ENCODE peak calls at places on chromosomes 12 and 14, in six cellular contexts. B is AG04450; G is astrocyte; J is HCT116; D is naive thymus-derived CD4-positive, alpha-beta T cell; W is sigmoid colon. Q is an unnamed sample.

GRCh38 chr12:2745655-2746054 is 49.1 kb upstream of the FKBP4 start:
- DNase-seq in B (no peak), G (no peak), J (no peak), D (no peak), W (no peak), Q (no peak)

GRCh38 chr12:1445807-1446206 is 148.6 kb downstream of the FBXL14 start:
- DNase-seq in B (no peak), G (no peak), J (no peak), D (no peak), W (no peak), Q (no peak)

GRCh38 chr12:69676257-69677012 is 22.7 kb downstream of the BEST3 start:
- DNase-seq in B (no peak), G (no peak), J (no peak), D (no peak), W (no peak), Q (no peak)

GRCh38 chr12:100229876-100230275 is 29.3 kb downstream of the ACTR6 start:
- DNase-seq in B (no peak), G (no peak), J (no peak), D (no peak), W (no peak), Q (no peak)

GRCh38 chr14:94545131-94545841 is 16.0 kb upstream of the SERPINA4 start:
- DNase-seq in B (no peak), G (peak; percentile 23), J (no peak), D (no peak), W (no peak), Q (no peak)

GRCh38 chr12:7130537-7130790 is 293 bp downstream of the CLSTN3 start:
- DNase-seq in B (no peak), G (no peak), J (no peak), D (no peak), W (no peak), Q (no peak)

GRCh38 chr14:67370830-67371229 is 10.7 kb downstream of the EIF2S1 start:
- DNase-seq in B (no peak), G (peak; percentile 34), J (no peak), D (no peak), W (no peak), Q (no peak)

GRCh38 chr14:99284254-99285004 is 12.4 kb upstream of the BCL11B start:
- DNase-seq in B (no peak), G (no peak), J (no peak), D (no peak), W (no peak), Q (no peak)

GRCh38 chr12:124520896-124521295 is 46.5 kb downstream of the NCOR2 start:
- DNase-seq in B (no peak), G (no peak), J (no peak), D (no peak), W (no peak), Q (no peak)

GRCh38 chr12:80846930-80847329 is 90.8 kb downstream of the LIN7A start:
- DNase-seq in B (no peak), G (no peak), J (no peak), D (no peak), W (no peak), Q (no peak)

GRCh38 chr12:124828264-124829007 is 35.2 kb downstream of the SCARB1 start:
- DNase-seq in B (no peak), G (peak; percentile 78), J (no peak), D (no peak), W (no peak), Q (peak; percentile 82)

GRCh38 chr12:79250186-79250585 is 385.6 kb downstream of the SYT1 start:
- DNase-seq in B (peak; percentile 23), G (peak; percentile 76), J (no peak), D (no peak), W (no peak), Q (no peak)

GRCh38 chr12:4438834-4439596 is 6.6 kb downstream of the FGF6 start:
- DNase-seq in B (no peak), G (no peak), J (no peak), D (no peak), W (no peak), Q (no peak)

GRCh38 chr12:91367234-91367849 is 184.7 kb upstream of the DCN start:
- DNase-seq in B (no peak), G (no peak), J (peak; percentile 13), D (no peak), W (no peak), Q (no peak)

GRCh38 chr12:1533602-1534304 is 60.6 kb downstream of the FBXL14 start:
- DNase-seq in B (no peak), G (peak; percentile 88), J (no peak), D (peak; percentile 17), W (no peak), Q (no peak)

GRCh38 chr14:66511849-66512248 is 3.9 kb downstream of the GPHN start:
- DNase-seq in B (no peak), G (no peak), J (no peak), D (no peak), W (no peak), Q (no peak)

GRCh38 chr12:52006726-52007157 is at the start of gene TAMALIN:
- DNase-seq in B (no peak), G (peak; percentile 26), J (no peak), D (peak; percentile 83), W (peak; percentile 90), Q (peak; percentile 70)

GRCh38 chr12:104275689-104276088 is 27.9 kb upstream of the EID3 start:
- DNase-seq in B (no peak), G (no peak), J (no peak), D (no peak), W (no peak), Q (no peak)

GRCh38 chr12:34605955-34606748 is 583.9 kb downstream of the ALG10 start:
- DNase-seq in B (no peak), G (no peak), J (no peak), D (no peak), W (peak; percentile 48), Q (no peak)

GRCh38 chr12:81705586-81705985 is 53.6 kb downstream of the PPFIA2 start:
- DNase-seq in B (no peak), G (peak; percentile 20), J (no peak), D (no peak), W (no peak), Q (no peak)

GRCh38 chr12:131510431-131510830 is 200.5 kb upstream of the SFSWAP start:
- DNase-seq in B (no peak), G (no peak), J (no peak), D (no peak), W (no peak), Q (no peak)

GRCh38 chr14:80584638-80585505 is 356.7 kb downstream of the CEP128 start:
- DNase-seq in B (peak; percentile 48), G (peak; percentile 89), J (peak; percentile 6), D (no peak), W (no peak), Q (no peak)

GRCh38 chr14:44370727-44371126 is 136.4 kb downstream of the FSCB start:
- DNase-seq in B (no peak), G (no peak), J (no peak), D (no peak), W (no peak), Q (no peak)

GRCh38 chr14:22991852-22992251 is 9.5 kb upstream of the AJUBA start:
- DNase-seq in B (no peak), G (no peak), J (no peak), D (no peak), W (no peak), Q (no peak)

GRCh38 chr12:65278576-65279386 is at the start of gene MSRB3:
- DNase-seq in B (peak; percentile 37), G (peak; percentile 67), J (peak; percentile 19), D (peak; percentile 3), W (peak; percentile 92), Q (peak; percentile 59)

DNA sequence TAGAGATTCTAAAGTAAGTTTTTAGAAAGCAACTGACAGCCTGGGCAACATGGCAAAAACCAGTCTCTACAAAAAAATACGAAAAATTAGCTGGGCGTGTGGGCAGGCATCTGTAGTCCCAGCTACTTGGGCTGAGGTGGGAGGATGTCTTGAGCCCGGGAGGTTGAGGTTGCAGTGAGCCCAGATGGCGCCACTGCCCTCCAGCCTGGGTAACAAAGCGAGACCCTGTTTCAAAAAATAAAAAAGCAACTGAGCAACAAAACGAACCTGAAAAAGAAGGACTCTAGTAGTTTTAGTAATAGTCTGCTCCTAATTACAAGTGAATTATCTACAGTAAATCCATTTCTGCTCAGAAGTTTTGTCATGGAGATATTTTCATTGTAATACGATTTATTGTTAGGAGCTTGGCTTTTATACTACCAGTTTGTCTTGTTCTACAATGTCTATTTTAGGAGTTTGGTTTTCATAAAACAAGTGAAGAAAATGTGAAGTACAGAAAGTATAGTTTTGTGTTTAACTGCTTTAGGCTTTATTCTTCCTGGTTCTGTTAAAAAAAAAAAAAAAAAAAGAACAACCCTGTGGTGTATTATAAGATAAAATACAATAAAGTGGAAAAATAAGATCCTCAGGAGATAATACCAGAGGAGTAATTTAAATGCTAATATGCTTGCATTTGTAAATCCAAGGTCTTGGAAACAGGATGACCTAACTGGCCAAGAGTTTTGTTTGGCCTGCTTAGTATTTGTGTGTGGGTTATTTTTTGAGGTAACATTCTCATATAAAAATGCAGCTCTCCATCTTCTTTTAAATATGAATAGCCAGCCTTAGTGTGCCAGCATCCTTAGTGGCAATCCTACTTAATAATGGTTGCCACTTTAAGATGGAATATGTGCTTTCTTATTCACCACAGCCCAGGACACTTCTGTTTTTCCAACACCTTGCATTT is 2.8 kb downstream of the TMX1 start:
- DNase-seq in B (no peak), G (no peak), J (no peak), D (no peak), W (no peak), Q (no peak)
- H3K4me3 ChIP-seq in B (no peak overlapping the region), G (no peak overlapping the region), J (no peak overlapping the region), D (no peak overlapping the region), W (no peak overlapping the region), Q (no peak overlapping the region)

GRCh38 chr14:74973905-74974363 is 18.5 kb upstream of the PGF start:
- DNase-seq in B (no peak), G (no peak), J (no peak), D (no peak), W (no peak), Q (no peak)

GRCh38 chr14:74975059-74975810 is 19.8 kb upstream of the PGF start:
- DNase-seq in B (no peak), G (no peak), J (no peak), D (no peak), W (peak; percentile 91), Q (peak; percentile 36)

GRCh38 chr14:74974364-74975058 is 19.1 kb upstream of the PGF start:
- DNase-seq in B (no peak), G (no peak), J (no peak), D (no peak), W (no peak), Q (no peak)

GRCh38 chr14:74976264-74977113 is 21.1 kb upstream of the PGF start:
- DNase-seq in B (no peak), G (no peak), J (no peak), D (no peak), W (no peak), Q (no peak)

GRCh38 chr14:74973003-74973614 is 17.7 kb upstream of the PGF start:
- DNase-seq in B (no peak), G (peak; percentile 35), J (no peak), D (peak; percentile 13), W (peak; percentile 80), Q (no peak)
- H3K27ac ChIP-seq in B (no peak overlapping the region), G (no peak overlapping the region), J (no peak overlapping the region), D (no peak overlapping the region), W (no peak overlapping the region), Q (no peak overlapping the region)

GRCh38 chr12:47832263-47832933 is 12.7 kb upstream of the HDAC7 start:
- DNase-seq in B (no peak), G (no peak), J (no peak), D (no peak), W (no peak), Q (no peak)
- H3K4me3 ChIP-seq in B (no peak overlapping the region), G (no peak overlapping the region), J (no peak overlapping the region), D (peak overlapping the region; percentile 31), W (no peak overlapping the region), Q (no peak overlapping the region)

GRCh38 chr12:12779529-12779928 is 5.9 kb upstream of the APOLD1 start:
- DNase-seq in B (peak; percentile 88), G (peak; percentile 85), J (no peak), D (no peak), W (no peak), Q (no peak)
- H3K27ac ChIP-seq in B (no peak overlapping the region), G (no peak overlapping the region), J (no peak overlapping the region), D (no peak overlapping the region), W (no peak overlapping the region), Q (no peak overlapping the region)

GRCh38 chr14:105399441-105399775 is 1.1 kb downstream of the TEX22 start:
- DNase-seq in B (no peak), G (no peak), J (no peak), D (no peak), W (no peak), Q (no peak)
- H3K4me3 ChIP-seq in B (peak overlapping the region; percentile 82), G (no peak overlapping the region), J (peak overlapping the region; percentile 91), D (peak overlapping the region; percentile 63), W (peak overlapping the region; percentile 76), Q (no peak overlapping the region)

Q was measured in body of pancreas.